ENCODE peak calls at places on chromosomes 13 and 19, in four cellular contexts. W, F, Q and P are unnamed samples.

GRCh38 chr13:113730145-113730750 is 28.8 kb upstream of the TMEM255B start:
- DNase-seq in W (peak; percentile 26), F (no peak), Q (no peak), P (no peak)

GRCh38 chr19:29724741-29725140 is 9.7 kb upstream of the C19orf12 start:
- DNase-seq in F (no peak), Q (no peak), W (no peak), P (no peak)

GRCh38 chr19:38869160-38869835 is 8.8 kb downstream of the RINL start:
- DNase-seq in F (peak; percentile 71), Q (no peak), W (peak; percentile 49), P (peak; percentile 42)

GRCh38 chr19:51735759-51736449 is 12.1 kb upstream of the HAS1 start:
- DNase-seq in W (no peak), F (no peak), Q (no peak), P (no peak)

GRCh38 chr13:60351326-60351725 is 45.7 kb upstream of the TDRD3 start:
- DNase-seq in Q (no peak), F (no peak), W (no peak), P (no peak)

GRCh38 chr13:74132768-74133656 is 1.2 kb downstream of the KLF12 start:
- DNase-seq in W (peak; percentile 27), F (peak; percentile 50), Q (no peak), P (peak; percentile 26)

GRCh38 chr19:40494191-40494838 is 27.5 kb downstream of the SPTBN4 start:
- DNase-seq in F (no peak), Q (no peak), W (no peak), P (no peak)

GRCh38 chr19:45101796-45102195 is 8.8 kb downstream of the PPP1R37 start:
- DNase-seq in F (no peak), Q (no peak), W (no peak), P (no peak)

GRCh38 chr19:56712609-56713008 is 41.1 kb upstream of the ZNF835 start:
- DNase-seq in W (no peak), F (no peak), Q (no peak), P (no peak)

GRCh38 chr13:33445476-33445875 is 159.9 kb upstream of the STARD13 start:
- DNase-seq in W (no peak), Q (no peak), F (no peak), P (no peak)

GRCh38 chr13:67147257-67148218 is 82.6 kb downstream of the PCDH9 start:
- DNase-seq in Q (no peak), W (no peak), F (no peak), P (no peak)

GRCh38 chr19:17333611-17334413 is 843 bp downstream of the ANO8 start:
- DNase-seq in Q (no peak), F (peak; percentile 67), W (no peak), P (peak; percentile 79)

GRCh38 chr19:54029930-54030490 is 33.7 kb downstream of the VSTM1 start:
- DNase-seq in Q (no peak), W (peak; percentile 67), F (peak; percentile 60), P (peak; percentile 54)

GRCh38 chr13:112837371-112838037 is 131.5 kb upstream of the MCF2L start:
- DNase-seq in F (no peak), Q (no peak), W (peak; percentile 67), P (no peak)

GRCh38 chr13:98450012-98450411 is 126.9 kb downstream of the STK24 start:
- DNase-seq in Q (no peak), W (no peak), F (no peak), P (no peak)

GRCh38 chr19:3357731-3358391 is 8.5 kb upstream of the NFIC start:
- DNase-seq in W (no peak), Q (no peak), F (no peak), P (no peak)

GRCh38 chr19:3357362-3357730 is 9.0 kb upstream of the NFIC start:
- DNase-seq in F (no peak), Q (no peak), W (no peak), P (no peak)

GRCh38 chr19:3358919-3359849 is 7.2 kb upstream of the NFIC start:
- DNase-seq in W (peak; percentile 56), F (peak; percentile 84), Q (no peak), P (peak; percentile 90)

GRCh38 chr19:3359850-3360493 is 6.4 kb upstream of the NFIC start:
- DNase-seq in W (no peak), F (peak; percentile 60), Q (no peak), P (peak; percentile 82)

DNA sequence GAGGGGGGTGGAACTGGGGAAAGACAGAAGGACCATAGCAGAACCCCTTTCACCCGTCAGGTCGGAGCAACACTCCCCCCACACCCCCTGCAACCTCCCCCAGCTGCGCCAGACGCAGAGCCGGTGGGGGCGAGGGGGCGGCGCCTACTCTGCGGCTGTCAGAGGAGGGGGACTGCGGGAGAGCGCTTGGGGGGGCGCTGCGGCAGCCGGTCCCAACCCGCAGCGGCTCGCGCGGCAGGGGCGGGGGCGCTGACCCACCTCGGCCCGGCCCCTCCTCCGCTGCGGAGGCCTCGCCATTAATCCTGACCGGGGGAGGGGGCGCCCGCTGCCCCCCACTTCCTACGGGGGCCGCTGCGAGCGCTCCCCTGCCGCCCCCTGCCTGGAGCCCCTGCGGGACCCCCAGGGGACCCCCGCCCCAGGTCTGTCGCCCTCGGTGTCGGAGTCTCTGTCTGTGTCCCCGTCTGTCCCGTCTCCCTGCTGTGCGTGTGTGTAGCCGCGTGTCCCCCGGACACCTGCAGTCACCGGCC is 7.9 kb upstream of the NFIC start:
- DNase-seq in W (no peak), Q (no peak), F (peak; percentile 45), P (no peak)
- TF ChIP-seq CTCF in W (no peak), Q (no peak), F (no peak), P (no peak)

GRCh38 chr13:89943139-89943538 is 1404.3 kb upstream of the MIR17HG start:
- DNase-seq in Q (no peak), F (no peak), W (no peak), P (no peak)

GRCh38 chr13:89937420-89937819 is 1410.1 kb upstream of the MIR17HG start:
- DNase-seq in F (no peak), Q (no peak), W (no peak), P (no peak)

GRCh38 chr13:89936256-89936655 is 1411.2 kb upstream of the MIR17HG start:
- DNase-seq in W (no peak), F (no peak), Q (no peak), P (no peak)

DNA sequence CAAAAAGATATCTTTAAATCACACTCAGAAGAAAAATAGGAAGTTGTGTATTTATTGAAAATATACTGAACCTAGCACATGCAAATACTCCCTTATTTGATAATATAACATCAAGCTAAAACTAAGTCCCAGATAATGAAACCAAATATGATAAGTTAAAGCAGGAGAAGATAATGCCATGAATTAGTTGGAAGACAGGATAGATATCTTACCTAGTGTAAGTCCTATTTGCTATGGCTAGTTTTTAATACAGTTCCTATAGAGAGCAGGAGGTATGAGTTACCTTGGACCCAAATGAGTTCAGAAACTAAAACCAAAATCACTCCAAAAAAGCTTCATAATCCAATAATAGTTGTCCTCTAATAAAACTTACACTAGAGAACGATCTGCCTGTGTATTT is 1407.1 kb upstream of the MIR17HG start:
- DNase-seq in Q (no peak), F (no peak), W (no peak), P (no peak)
- TF ChIP-seq CTCF in Q (no peak), F (no peak), W (no peak), P (no peak)

GRCh38 chr13:58960909-58961308 is 1202.8 kb downstream of the DIAPH3 start:
- DNase-seq in W (no peak), Q (no peak), F (no peak), P (peak; percentile 11)
- TF ChIP-seq CTCF in W (peak; percentile 49), Q (no peak), F (no peak), P (no peak)

GRCh38 chr13:40017662-40018262 is 362.3 kb downstream of the COG6 start:
- DNase-seq in Q (no peak), W (no peak), F (no peak), P (no peak)
- TF ChIP-seq CTCF in Q (no peak), W (no peak), F (no peak), P (no peak)

GRCh38 chr19:3129112-3129511 is 6.7 kb upstream of the GNA15 start:
- DNase-seq in W (no peak), F (no peak), Q (no peak), P (no peak)
- TF ChIP-seq CTCF in W (peak; percentile 61), F (no peak), Q (peak; percentile 52), P (peak; percentile 16)

DNA sequence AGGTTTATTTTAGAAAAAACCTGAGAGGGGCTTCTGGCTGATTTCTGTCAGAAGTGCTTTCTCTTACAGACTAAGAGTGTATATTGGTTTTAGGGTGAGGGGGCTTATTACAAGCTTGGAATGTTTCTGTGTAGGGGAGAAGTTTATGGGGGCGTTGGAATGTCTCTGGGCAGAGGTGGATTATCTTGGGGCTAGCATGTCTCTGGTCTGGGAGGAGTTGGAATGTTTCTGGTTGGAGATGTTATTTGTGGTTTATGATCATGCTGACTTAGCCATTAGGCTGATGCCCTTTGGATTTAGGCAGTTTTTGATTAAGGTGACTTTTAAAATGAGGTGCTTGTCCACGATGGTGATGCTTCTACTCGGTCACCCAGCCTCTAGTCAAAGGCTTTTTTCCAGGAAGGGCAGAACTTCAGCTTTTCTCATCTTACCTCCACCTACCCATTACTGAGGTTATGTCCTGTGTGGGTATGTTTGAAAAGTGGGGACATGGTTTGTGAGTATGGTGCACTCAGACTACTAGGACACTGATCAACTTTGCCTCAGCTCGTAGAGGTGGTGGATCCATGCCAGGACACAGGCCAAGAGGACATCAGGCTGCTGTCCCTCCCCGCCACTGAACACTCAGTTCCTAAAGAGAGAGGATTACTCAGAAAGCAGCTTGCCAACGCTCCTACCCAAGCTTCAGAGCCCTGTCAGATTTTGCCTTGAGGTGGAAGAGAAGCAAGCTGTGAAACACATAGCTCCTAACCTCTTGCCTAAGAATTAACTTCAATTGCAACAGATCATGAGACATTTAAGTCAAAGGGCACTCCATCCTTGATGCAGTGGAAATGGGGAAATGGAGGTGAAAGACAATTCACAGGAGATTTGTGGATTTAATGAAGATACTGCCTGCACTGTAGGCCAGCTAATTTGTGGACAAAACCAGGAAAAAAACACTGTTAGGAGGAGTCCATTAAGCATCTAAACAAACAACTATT is 63.6 kb downstream of the ZNF44 start:
- DNase-seq in W (no peak), F (no peak), Q (no peak), P (no peak)
- TF ChIP-seq CTCF in W (no peak), F (no peak), Q (no peak), P (no peak)

GRCh38 chr19:19026299-19026971 is 6.9 kb downstream of the SUGP2 start:
- DNase-seq in F (no peak), W (no peak), Q (no peak), P (no peak)
- TF ChIP-seq CTCF in F (no peak), W (peak; percentile 13), Q (no peak), P (no peak)

DNA sequence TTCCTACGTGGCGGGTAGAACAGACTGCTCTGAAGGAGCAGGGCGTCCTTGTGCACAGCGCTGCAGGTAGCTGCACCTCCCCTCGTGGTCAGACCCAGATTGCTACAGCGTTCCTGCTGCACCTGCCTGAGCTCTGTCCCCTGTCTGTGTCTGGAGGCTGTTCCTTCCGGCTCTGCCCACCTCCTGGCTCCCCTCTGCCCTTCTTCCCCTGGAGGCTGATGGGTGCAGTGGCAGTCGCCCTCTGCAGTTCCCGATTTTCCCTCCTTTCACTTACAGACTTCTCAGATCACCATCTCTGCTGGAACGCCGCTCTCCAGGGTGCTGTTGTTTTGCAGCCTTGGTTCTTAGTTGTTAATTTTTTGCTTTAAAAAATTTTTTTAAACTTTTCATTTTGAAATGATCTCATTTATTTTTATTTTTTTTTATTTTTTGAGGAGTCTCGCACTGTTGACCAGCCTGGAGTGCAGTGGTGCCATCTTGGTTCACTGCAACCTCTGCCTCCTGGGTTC is 53.6 kb downstream of the SMARCA4 start:
- DNase-seq in W (no peak), Q (no peak), F (no peak), P (no peak)
- TF ChIP-seq CTCF in W (no peak), Q (no peak), F (no peak), P (no peak)

GRCh38 chr13:28718538-28719226 is at the start of gene SLC46A3:
- DNase-seq in Q (peak; percentile 97), F (peak; percentile 96), W (peak; percentile 98), P (peak; percentile 99)
- TF ChIP-seq CTCF in Q (no peak), F (peak; percentile 24), W (no peak), P (peak; percentile 30)